ENCODE peak calls at places on chromosome 7, in nine cellular contexts. One of them, this sample, is unnamed.

GRCh38 chr7:139118234-139118802 is 8.8 kb upstream of the ZC3HAV1 start:
- DNase-seq in IMR-90: peak
- DNase-seq in PC-3: peak
- DNase-seq in adrenal gland: no peak
- DNase-seq in ovary: no peak
- DNase-seq in MM.1S: no peak
- DNase-seq in vagina: no peak
- DNase-seq in K562: peak
- DNase-seq in GM23338: peak
- DNase-seq in this sample: no peak

GRCh38 chr7:17939111-17939669 is 1.1 kb downstream of the SNX13 start:
- DNase-seq in IMR-90: peak
- DNase-seq in PC-3: peak
- DNase-seq in adrenal gland: no peak
- DNase-seq in ovary: no peak
- DNase-seq in MM.1S: peak
- DNase-seq in vagina: no peak
- DNase-seq in K562: no peak
- DNase-seq in GM23338: no peak
- DNase-seq in this sample: no peak

GRCh38 chr7:121107923-121108498 is 119.5 kb downstream of the CPED1 start:
- DNase-seq in IMR-90: peak
- DNase-seq in PC-3: peak
- DNase-seq in adrenal gland: no peak
- DNase-seq in ovary: no peak
- DNase-seq in MM.1S: peak
- DNase-seq in vagina: no peak
- DNase-seq in K562: peak
- DNase-seq in GM23338: peak
- DNase-seq in this sample: peak

GRCh38 chr7:55439627-55440026 is 74.5 kb downstream of the LANCL2 start:
- DNase-seq in IMR-90: peak
- DNase-seq in PC-3: peak
- DNase-seq in adrenal gland: no peak
- DNase-seq in ovary: no peak
- DNase-seq in MM.1S: no peak
- DNase-seq in vagina: no peak
- DNase-seq in K562: no peak
- DNase-seq in GM23338: no peak
- DNase-seq in this sample: no peak

GRCh38 chr7:85184599-85185354 is 2.1 kb downstream of the SEMA3D start:
- DNase-seq in IMR-90: peak
- DNase-seq in PC-3: peak
- DNase-seq in adrenal gland: peak
- DNase-seq in ovary: peak
- DNase-seq in MM.1S: no peak
- DNase-seq in vagina: no peak
- DNase-seq in K562: no peak
- DNase-seq in GM23338: peak
- DNase-seq in this sample: peak

GRCh38 chr7:115654384-115655181 is 376.0 kb downstream of the TFEC start:
- DNase-seq in IMR-90: peak
- DNase-seq in PC-3: no peak
- DNase-seq in adrenal gland: no peak
- DNase-seq in ovary: no peak
- DNase-seq in MM.1S: no peak
- DNase-seq in vagina: no peak
- DNase-seq in K562: no peak
- DNase-seq in GM23338: no peak
- DNase-seq in this sample: no peak

GRCh38 chr7:72430531-72430930 is 18.4 kb upstream of the CALN1 start:
- DNase-seq in IMR-90: no peak
- DNase-seq in PC-3: no peak
- DNase-seq in adrenal gland: no peak
- DNase-seq in ovary: no peak
- DNase-seq in MM.1S: no peak
- DNase-seq in vagina: no peak
- DNase-seq in K562: no peak
- DNase-seq in GM23338: peak
- DNase-seq in this sample: no peak

GRCh38 chr7:43888983-43889945 is 17.1 kb downstream of the URGCP start:
- DNase-seq in IMR-90: peak
- DNase-seq in PC-3: no peak
- DNase-seq in adrenal gland: no peak
- DNase-seq in ovary: no peak
- DNase-seq in MM.1S: no peak
- DNase-seq in vagina: no peak
- DNase-seq in K562: no peak
- DNase-seq in GM23338: no peak
- DNase-seq in this sample: no peak

GRCh38 chr7:98462926-98463325 is 62.0 kb upstream of the BAIAP2L1 start:
- DNase-seq in IMR-90: no peak
- DNase-seq in PC-3: peak
- DNase-seq in adrenal gland: no peak
- DNase-seq in ovary: no peak
- DNase-seq in MM.1S: no peak
- DNase-seq in vagina: no peak
- DNase-seq in K562: no peak
- DNase-seq in GM23338: no peak
- DNase-seq in this sample: no peak

GRCh38 chr7:159136846-159137245 is 7.8 kb downstream of the VIPR2 start:
- DNase-seq in IMR-90: no peak
- DNase-seq in PC-3: no peak
- DNase-seq in adrenal gland: no peak
- DNase-seq in ovary: no peak
- DNase-seq in MM.1S: no peak
- DNase-seq in vagina: no peak
- DNase-seq in K562: no peak
- DNase-seq in GM23338: no peak
- DNase-seq in this sample: no peak

GRCh38 chr7:43328785-43329380 is 216.4 kb downstream of the HECW1 start:
- DNase-seq in IMR-90: no peak
- DNase-seq in PC-3: no peak
- DNase-seq in adrenal gland: peak
- DNase-seq in ovary: no peak
- DNase-seq in MM.1S: no peak
- DNase-seq in vagina: no peak
- DNase-seq in K562: no peak
- DNase-seq in GM23338: no peak
- DNase-seq in this sample: peak

GRCh38 chr7:138625849-138626230 is 75.3 kb downstream of the SVOPL start:
- DNase-seq in IMR-90: no peak
- DNase-seq in PC-3: no peak
- DNase-seq in adrenal gland: peak
- DNase-seq in ovary: no peak
- DNase-seq in MM.1S: no peak
- DNase-seq in vagina: no peak
- DNase-seq in K562: no peak
- DNase-seq in GM23338: peak
- DNase-seq in this sample: no peak

GRCh38 chr7:123024989-123025758 is 29.7 kb upstream of the TAS2R16 start:
- DNase-seq in IMR-90: no peak
- DNase-seq in PC-3: peak
- DNase-seq in adrenal gland: no peak
- DNase-seq in ovary: no peak
- DNase-seq in MM.1S: no peak
- DNase-seq in vagina: no peak
- DNase-seq in K562: no peak
- DNase-seq in GM23338: no peak
- DNase-seq in this sample: no peak

GRCh38 chr7:109844362-109844761 is 1246.6 kb upstream of the LRRN3 start:
- DNase-seq in IMR-90: peak
- DNase-seq in PC-3: peak
- DNase-seq in adrenal gland: no peak
- DNase-seq in ovary: no peak
- DNase-seq in MM.1S: peak
- DNase-seq in vagina: no peak
- DNase-seq in K562: no peak
- DNase-seq in GM23338: peak
- DNase-seq in this sample: peak

GRCh38 chr7:544528-545221 is 25.0 kb upstream of the PDGFA start:
- DNase-seq in IMR-90: no peak
- DNase-seq in PC-3: no peak
- DNase-seq in adrenal gland: no peak
- DNase-seq in ovary: no peak
- DNase-seq in MM.1S: no peak
- DNase-seq in vagina: no peak
- DNase-seq in K562: no peak
- DNase-seq in GM23338: no peak
- DNase-seq in this sample: no peak

GRCh38 chr7:90828601-90829000 is 232.5 kb downstream of the CDK14 start:
- DNase-seq in IMR-90: peak
- DNase-seq in PC-3: peak
- DNase-seq in adrenal gland: no peak
- DNase-seq in ovary: no peak
- DNase-seq in MM.1S: no peak
- DNase-seq in vagina: no peak
- DNase-seq in K562: no peak
- DNase-seq in GM23338: no peak
- DNase-seq in this sample: no peak

GRCh38 chr7:131105803-131106680 is 221.6 kb upstream of the MKLN1 start:
- DNase-seq in IMR-90: peak
- DNase-seq in PC-3: peak
- DNase-seq in adrenal gland: peak
- DNase-seq in ovary: peak
- DNase-seq in MM.1S: peak
- DNase-seq in vagina: no peak
- DNase-seq in K562: peak
- DNase-seq in GM23338: peak
- DNase-seq in this sample: peak

GRCh38 chr7:157041004-157041403 is 30.5 kb upstream of the MNX1 start:
- DNase-seq in IMR-90: peak
- DNase-seq in PC-3: no peak
- DNase-seq in adrenal gland: no peak
- DNase-seq in ovary: no peak
- DNase-seq in MM.1S: no peak
- DNase-seq in vagina: no peak
- DNase-seq in K562: peak
- DNase-seq in GM23338: peak
- DNase-seq in this sample: no peak

GRCh38 chr7:45151967-45152366 is 5.6 kb upstream of the RAMP3 start:
- DNase-seq in IMR-90: no peak
- DNase-seq in PC-3: no peak
- DNase-seq in adrenal gland: no peak
- DNase-seq in ovary: no peak
- DNase-seq in MM.1S: no peak
- DNase-seq in vagina: no peak
- DNase-seq in K562: no peak
- DNase-seq in GM23338: no peak
- DNase-seq in this sample: no peak

GRCh38 chr7:150631084-150631824 is 931 bp downstream of the GIMAP6 start:
- DNase-seq in IMR-90: no peak
- DNase-seq in PC-3: no peak
- DNase-seq in adrenal gland: peak
- DNase-seq in ovary: no peak
- DNase-seq in MM.1S: no peak
- DNase-seq in vagina: no peak
- DNase-seq in K562: no peak
- DNase-seq in GM23338: no peak
- DNase-seq in this sample: no peak
- H3K4me3 ChIP-seq in IMR-90: no peak
- H3K4me3 ChIP-seq in PC-3: no peak
- H3K4me3 ChIP-seq in adrenal gland: peak
- H3K4me3 ChIP-seq in ovary: no peak
- H3K4me3 ChIP-seq in MM.1S: no peak
- H3K4me3 ChIP-seq in vagina: peak
- H3K4me3 ChIP-seq in K562: no peak
- H3K4me3 ChIP-seq in GM23338: no peak
- H3K4me3 ChIP-seq in this sample: no peak

GRCh38 chr7:127409629-127410028 is 17.1 kb upstream of the ZNF800 start:
- DNase-seq in IMR-90: no peak
- DNase-seq in PC-3: no peak
- DNase-seq in adrenal gland: no peak
- DNase-seq in ovary: no peak
- DNase-seq in MM.1S: no peak
- DNase-seq in vagina: no peak
- DNase-seq in K562: no peak
- DNase-seq in GM23338: peak
- DNase-seq in this sample: peak
- TF ChIP-seq CTCF in IMR-90: no peak
- TF ChIP-seq CTCF in PC-3: no peak
- TF ChIP-seq CTCF in adrenal gland: no peak
- TF ChIP-seq CTCF in ovary: no peak
- TF ChIP-seq CTCF in MM.1S: peak
- TF ChIP-seq CTCF in vagina: no peak
- TF ChIP-seq CTCF in K562: peak
- TF ChIP-seq CTCF in GM23338: peak
- TF ChIP-seq CTCF in this sample: peak

GRCh38 chr7:80921130-80921529 is 2.3 kb upstream of the SEMA3C start:
- DNase-seq in IMR-90: no peak
- DNase-seq in PC-3: peak
- DNase-seq in adrenal gland: no peak
- DNase-seq in ovary: no peak
- DNase-seq in MM.1S: no peak
- DNase-seq in vagina: no peak
- DNase-seq in K562: no peak
- DNase-seq in GM23338: no peak
- DNase-seq in this sample: peak
- H3K27ac ChIP-seq in IMR-90: no peak
- H3K27ac ChIP-seq in PC-3: peak
- H3K27ac ChIP-seq in adrenal gland: no peak
- H3K27ac ChIP-seq in ovary: no peak
- H3K27ac ChIP-seq in MM.1S: no peak
- H3K27ac ChIP-seq in vagina: no peak
- H3K27ac ChIP-seq in K562: no peak
- H3K27ac ChIP-seq in GM23338: no peak
- H3K27ac ChIP-seq in this sample: no peak

GRCh38 chr7:5396999-5397656 is 26.5 kb downstream of the TNRC18 start:
- DNase-seq in IMR-90: peak
- DNase-seq in PC-3: peak
- DNase-seq in adrenal gland: peak
- DNase-seq in ovary: peak
- DNase-seq in MM.1S: peak
- DNase-seq in vagina: no peak
- DNase-seq in K562: no peak
- DNase-seq in GM23338: peak
- DNase-seq in this sample: peak

GRCh38 chr7:5396542-5396941 is 27.1 kb downstream of the TNRC18 start:
- DNase-seq in IMR-90: no peak
- DNase-seq in PC-3: peak
- DNase-seq in adrenal gland: peak
- DNase-seq in ovary: no peak
- DNase-seq in MM.1S: peak
- DNase-seq in vagina: no peak
- DNase-seq in K562: no peak
- DNase-seq in GM23338: no peak
- DNase-seq in this sample: peak

GRCh38 chr7:5395246-5395645 is 28.4 kb downstream of the TNRC18 start:
- DNase-seq in IMR-90: no peak
- DNase-seq in PC-3: no peak
- DNase-seq in adrenal gland: no peak
- DNase-seq in ovary: no peak
- DNase-seq in MM.1S: no peak
- DNase-seq in vagina: no peak
- DNase-seq in K562: no peak
- DNase-seq in GM23338: no peak
- DNase-seq in this sample: no peak

GRCh38 chr7:5394264-5395105 is 29.1 kb downstream of the TNRC18 start:
- DNase-seq in IMR-90: no peak
- DNase-seq in PC-3: no peak
- DNase-seq in adrenal gland: no peak
- DNase-seq in ovary: no peak
- DNase-seq in MM.1S: no peak
- DNase-seq in vagina: no peak
- DNase-seq in K562: no peak
- DNase-seq in GM23338: no peak
- DNase-seq in this sample: no peak

GRCh38 chr7:5397657-5398237 is 25.9 kb downstream of the TNRC18 start:
- DNase-seq in IMR-90: no peak
- DNase-seq in PC-3: no peak
- DNase-seq in adrenal gland: no peak
- DNase-seq in ovary: no peak
- DNase-seq in MM.1S: no peak
- DNase-seq in vagina: no peak
- DNase-seq in K562: no peak
- DNase-seq in GM23338: no peak
- DNase-seq in this sample: no peak
- H3K4me3 ChIP-seq in IMR-90: no peak
- H3K4me3 ChIP-seq in PC-3: no peak
- H3K4me3 ChIP-seq in adrenal gland: no peak
- H3K4me3 ChIP-seq in ovary: no peak
- H3K4me3 ChIP-seq in MM.1S: peak
- H3K4me3 ChIP-seq in vagina: peak
- H3K4me3 ChIP-seq in K562: no peak
- H3K4me3 ChIP-seq in GM23338: no peak
- H3K4me3 ChIP-seq in this sample: no peak